ENCODE peak calls at places on chromosome 1, in six cellular contexts. V, P, C, R, G and K are unnamed samples.

GRCh38 chr1:13701274-13701650 is 1.3 kb downstream of the PRDM2 start:
- DNase-seq in G (no peak), P (no peak), V (no peak), R (no peak), C (no peak), K (no peak)

GRCh38 chr1:93186667-93187066 is 6.1 kb downstream of the CCDC18 start:
- DNase-seq in P (no peak), C (no peak), V (no peak), R (no peak), G (no peak), K (no peak)

GRCh38 chr1:156488566-156489165 is 11.9 kb downstream of the MEF2D start:
- DNase-seq in G (no peak), C (no peak), V (no peak), P (no peak), R (no peak), K (no peak)

GRCh38 chr1:214154596-214155261 is 126.2 kb upstream of the SMYD2 start:
- DNase-seq in V (no peak), R (no peak), P (no peak), C (no peak), G (no peak), K (no peak)

GRCh38 chr1:9233241-9233941 is 1.2 kb upstream of the H6PD start:
- DNase-seq in R (no peak), G (peak; percentile 22), C (no peak), P (no peak), V (no peak), K (peak; percentile 40)

GRCh38 chr1:105632342-105633196 is 1423.9 kb upstream of the PRMT6 start:
- DNase-seq in G (no peak), C (peak; percentile 79), V (no peak), P (no peak), R (no peak), K (peak; percentile 36)

GRCh38 chr1:104636581-104636980 is 886.9 kb downstream of the AMY1C start:
- DNase-seq in C (no peak), P (no peak), V (no peak), R (no peak), G (peak; percentile 4), K (no peak)

GRCh38 chr1:232404981-232405380 is 225.0 kb downstream of the SIPA1L2 start:
- DNase-seq in C (no peak), P (no peak), V (no peak), R (no peak), G (no peak), K (no peak)

GRCh38 chr1:25837253-25837875 is 17.6 kb downstream of the MTFR1L start:
- DNase-seq in R (no peak), V (no peak), G (no peak), C (no peak), P (no peak), K (no peak)